ENCODE peak calls at places on chromosomes 11 and 22, in six cellular contexts. One of them, this sample, is unnamed.

GRCh38 chr11:28049338-28050216 is 58.4 kb downstream of the KIF18A start:
- DNase-seq in GM12878: no peak
- DNase-seq in K562: no peak
- DNase-seq in H1: no peak
- DNase-seq in GM12892: no peak
- DNase-seq in HepG2: no peak
- DNase-seq in this sample: no peak

GRCh38 chr11:44627911-44628729 is 62.7 kb downstream of the CD82 start:
- DNase-seq in GM12878: no peak
- DNase-seq in HepG2: no peak
- DNase-seq in K562: no peak
- DNase-seq in GM12892: peak
- DNase-seq in H1: no peak
- DNase-seq in this sample: no peak

GRCh38 chr11:111765320-111765983 is 737 bp downstream of the PPP2R1B start:
- DNase-seq in GM12878: no peak
- DNase-seq in GM12892: no peak
- DNase-seq in H1: no peak
- DNase-seq in K562: no peak
- DNase-seq in HepG2: no peak
- DNase-seq in this sample: peak

GRCh38 chr11:1553808-1554594 is 18.1 kb downstream of the DUSP8 start:
- DNase-seq in GM12892: no peak
- DNase-seq in H1: peak
- DNase-seq in HepG2: no peak
- DNase-seq in GM12878: no peak
- DNase-seq in K562: no peak
- DNase-seq in this sample: no peak

GRCh38 chr22:46758098-46758497 is 4.4 kb upstream of the TBC1D22A start:
- DNase-seq in GM12878: no peak
- DNase-seq in GM12892: no peak
- DNase-seq in K562: no peak
- DNase-seq in HepG2: no peak
- DNase-seq in H1: no peak
- DNase-seq in this sample: no peak

GRCh38 chr22:23401910-23402274 is 178.2 kb downstream of the IGLL1 start:
- DNase-seq in GM12878: no peak
- DNase-seq in H1: no peak
- DNase-seq in HepG2: no peak
- DNase-seq in K562: peak
- DNase-seq in GM12892: no peak
- DNase-seq in this sample: no peak

GRCh38 chr11:86370171-86370570 is 4.5 kb upstream of the CCDC81 start:
- DNase-seq in GM12892: no peak
- DNase-seq in K562: no peak
- DNase-seq in HepG2: no peak
- DNase-seq in GM12878: no peak
- DNase-seq in H1: no peak
- DNase-seq in this sample: no peak

GRCh38 chr11:33391893-33392251 is 134.7 kb downstream of the HIPK3 start:
- DNase-seq in HepG2: no peak
- DNase-seq in GM12892: no peak
- DNase-seq in K562: no peak
- DNase-seq in GM12878: no peak
- DNase-seq in H1: no peak
- DNase-seq in this sample: no peak

GRCh38 chr11:18013790-18014507 is 1.1 kb upstream of the SERGEF start:
- DNase-seq in GM12878: no peak
- DNase-seq in K562: no peak
- DNase-seq in H1: peak
- DNase-seq in GM12892: no peak
- DNase-seq in HepG2: no peak
- DNase-seq in this sample: no peak

GRCh38 chr22:43823911-43824665 is 12.0 kb upstream of the EFCAB6 start:
- DNase-seq in GM12892: no peak
- DNase-seq in H1: peak
- DNase-seq in K562: no peak
- DNase-seq in HepG2: no peak
- DNase-seq in GM12878: no peak
- DNase-seq in this sample: no peak

GRCh38 chr11:97722065-97722464 is 1298.7 kb upstream of the CNTN5 start:
- DNase-seq in K562: no peak
- DNase-seq in GM12878: no peak
- DNase-seq in HepG2: peak
- DNase-seq in H1: no peak
- DNase-seq in GM12892: no peak
- DNase-seq in this sample: no peak

GRCh38 chr11:44008698-44009097 is 39.1 kb upstream of the ACCSL start:
- DNase-seq in H1: no peak
- DNase-seq in HepG2: no peak
- DNase-seq in GM12878: no peak
- DNase-seq in GM12892: no peak
- DNase-seq in K562: no peak
- DNase-seq in this sample: no peak

GRCh38 chr22:49026476-49027121 is 801.1 kb downstream of the BRD1 start:
- DNase-seq in HepG2: no peak
- DNase-seq in H1: peak
- DNase-seq in GM12878: no peak
- DNase-seq in K562: no peak
- DNase-seq in GM12892: no peak
- DNase-seq in this sample: no peak

GRCh38 chr11:47268448-47269001 is 1.4 kb upstream of the MADD start:
- DNase-seq in HepG2: no peak
- DNase-seq in GM12892: no peak
- DNase-seq in K562: no peak
- DNase-seq in H1: peak
- DNase-seq in GM12878: no peak
- DNase-seq in this sample: no peak

GRCh38 chr11:47267858-47268257 is 2.1 kb upstream of the MADD start:
- DNase-seq in K562: no peak
- DNase-seq in HepG2: no peak
- DNase-seq in H1: no peak
- DNase-seq in GM12878: no peak
- DNase-seq in GM12892: no peak
- DNase-seq in this sample: no peak

GRCh38 chr11:47269829-47270305 is at the start of gene MADD:
- DNase-seq in GM12878: peak
- DNase-seq in H1: no peak
- DNase-seq in HepG2: peak
- DNase-seq in K562: peak
- DNase-seq in GM12892: peak
- DNase-seq in this sample: peak

GRCh38 chr11:47270331-47271271 is 668 bp downstream of the MADD start:
- DNase-seq in GM12892: no peak
- DNase-seq in H1: peak
- DNase-seq in K562: peak
- DNase-seq in HepG2: peak
- DNase-seq in GM12878: no peak
- DNase-seq in this sample: no peak

DNA sequence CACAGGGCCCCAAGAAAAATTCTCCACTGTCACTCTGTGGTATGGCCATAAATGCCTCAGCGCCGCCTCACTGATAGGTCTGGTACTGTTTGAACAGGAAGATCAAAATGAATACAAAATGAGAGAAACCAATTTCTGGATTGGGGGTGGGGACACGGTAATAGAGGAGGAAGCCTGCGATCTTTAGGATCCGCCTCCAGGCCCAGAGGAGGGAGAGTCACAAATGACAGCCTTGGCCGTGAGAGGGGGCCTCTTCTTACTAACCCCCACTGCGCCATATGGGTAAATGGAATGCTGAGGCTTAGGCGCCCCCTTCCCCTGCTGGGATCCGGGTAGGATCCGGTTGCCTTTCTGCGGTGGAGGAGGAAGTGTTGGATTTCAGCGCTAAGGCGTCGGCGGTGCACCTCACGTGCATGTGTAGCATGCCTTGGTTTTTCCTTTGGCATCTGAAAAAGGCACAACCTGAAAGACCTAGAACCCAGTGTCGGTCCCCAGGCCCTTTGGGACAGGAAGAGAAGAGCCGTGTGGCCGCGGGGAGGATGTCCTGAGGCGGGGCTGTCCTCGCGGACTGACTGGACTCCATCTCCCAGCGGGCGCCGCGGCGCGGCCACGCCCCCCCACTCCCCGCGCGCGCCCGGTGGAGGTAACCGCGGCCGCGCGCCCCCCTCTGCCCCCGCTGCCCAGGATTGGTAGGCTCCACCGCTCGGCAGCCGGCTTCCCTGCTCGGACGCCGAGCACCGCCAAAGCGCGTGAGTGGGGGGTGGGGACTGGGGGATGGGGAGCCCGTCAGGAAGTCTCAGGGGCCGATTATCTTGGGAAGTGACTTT is 718 bp upstream of the MADD start:
- DNase-seq in H1: peak
- DNase-seq in K562: peak
- DNase-seq in GM12892: peak
- DNase-seq in GM12878: no peak
- DNase-seq in HepG2: peak
- DNase-seq in this sample: peak
- TF ChIP-seq POLR2A in H1: no peak
- TF ChIP-seq POLR2A in K562: peak
- TF ChIP-seq POLR2A in GM12892: peak
- TF ChIP-seq POLR2A in GM12878: peak
- TF ChIP-seq POLR2A in HepG2: peak
- TF ChIP-seq POLR2A in this sample: peak

GRCh38 chr11:118631109-118631508 is 23.7 kb downstream of the PHLDB1 start:
- DNase-seq in GM12892: no peak
- DNase-seq in H1: no peak
- DNase-seq in GM12878: no peak
- DNase-seq in HepG2: no peak
- DNase-seq in K562: no peak
- DNase-seq in this sample: no peak
- TF ChIP-seq POLR2AphosphoS5 in GM12892: no peak
- TF ChIP-seq POLR2AphosphoS5 in H1: no peak
- TF ChIP-seq POLR2AphosphoS5 in GM12878: no peak
- TF ChIP-seq POLR2AphosphoS5 in HepG2: no peak
- TF ChIP-seq POLR2AphosphoS5 in K562: no peak
- TF ChIP-seq POLR2AphosphoS5 in this sample: no peak

DNA sequence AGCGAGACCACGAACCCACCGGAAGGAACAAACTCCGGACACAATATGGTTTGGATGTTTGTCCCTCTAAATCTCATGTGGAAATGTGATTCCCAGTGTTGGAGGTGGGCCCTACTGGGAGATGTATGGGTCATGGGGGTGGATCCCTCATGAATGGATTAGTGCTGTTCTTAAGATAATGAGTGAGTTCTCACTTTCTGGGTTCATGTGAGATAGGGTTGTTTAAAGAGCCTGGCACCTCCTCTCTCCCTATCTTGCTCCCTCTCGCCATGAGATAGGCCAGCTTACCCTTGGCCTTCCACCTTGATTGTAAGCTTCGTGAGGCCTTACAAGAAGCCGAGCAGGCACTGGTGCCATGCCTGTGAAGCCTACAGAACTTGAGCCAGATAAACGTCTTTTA is 184.6 kb downstream of the LRRC4C start:
- DNase-seq in HepG2: no peak
- DNase-seq in GM12892: no peak
- DNase-seq in K562: no peak
- DNase-seq in H1: no peak
- DNase-seq in GM12878: no peak
- DNase-seq in this sample: no peak
- TF ChIP-seq TAF1 in HepG2: no peak
- TF ChIP-seq TAF1 in GM12892: no peak
- TF ChIP-seq TAF1 in K562: no peak
- TF ChIP-seq TAF1 in H1: no peak
- TF ChIP-seq TAF1 in GM12878: no peak
- TF ChIP-seq TAF1 in this sample: no peak

GRCh38 chr22:36775966-36776669 is at the start of gene IFT27:
- DNase-seq in K562: peak
- DNase-seq in H1: peak
- DNase-seq in HepG2: peak
- DNase-seq in GM12892: peak
- DNase-seq in GM12878: peak
- DNase-seq in this sample: peak
- TF ChIP-seq POLR2A in K562: no peak
- TF ChIP-seq POLR2A in H1: no peak
- TF ChIP-seq POLR2A in HepG2: no peak
- TF ChIP-seq POLR2A in GM12892: peak
- TF ChIP-seq POLR2A in GM12878: peak
- TF ChIP-seq POLR2A in this sample: no peak

DNA sequence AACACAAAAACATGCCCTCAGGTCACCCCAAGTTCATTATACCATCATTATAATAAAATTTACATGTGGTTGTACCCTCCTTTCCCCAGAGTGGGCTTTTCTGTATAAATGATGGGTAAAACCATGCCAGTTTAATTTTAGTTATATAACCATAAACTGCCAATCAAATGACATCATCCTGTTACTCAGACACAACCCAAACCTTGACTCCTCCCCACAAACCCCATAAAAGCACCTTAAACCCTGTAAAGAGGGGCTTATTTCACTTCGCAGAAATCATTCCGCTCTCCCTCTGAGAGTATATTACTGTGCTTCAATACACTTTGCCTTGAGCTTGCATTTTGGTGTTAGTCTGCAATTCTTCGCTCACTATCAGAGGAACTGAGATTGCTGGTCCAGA is 5.5 kb upstream of the APOL3 start:
- DNase-seq in K562: no peak
- DNase-seq in GM12892: no peak
- DNase-seq in HepG2: no peak
- DNase-seq in H1: no peak
- DNase-seq in GM12878: no peak
- DNase-seq in this sample: no peak
- TF ChIP-seq POLR2AphosphoS5 in K562: no peak
- TF ChIP-seq POLR2AphosphoS5 in GM12892: no peak
- TF ChIP-seq POLR2AphosphoS5 in HepG2: no peak
- TF ChIP-seq POLR2AphosphoS5 in H1: no peak
- TF ChIP-seq POLR2AphosphoS5 in GM12878: no peak
- TF ChIP-seq POLR2AphosphoS5 in this sample: no peak

GRCh38 chr22:20580611-20581502 is 73.4 kb downstream of the MED15 start:
- DNase-seq in HepG2: no peak
- DNase-seq in H1: peak
- DNase-seq in K562: no peak
- DNase-seq in GM12892: no peak
- DNase-seq in GM12878: no peak
- DNase-seq in this sample: no peak

GRCh38 chr22:20580179-20580578 is 72.8 kb downstream of the MED15 start:
- DNase-seq in GM12892: no peak
- DNase-seq in HepG2: no peak
- DNase-seq in K562: no peak
- DNase-seq in H1: no peak
- DNase-seq in GM12878: no peak
- DNase-seq in this sample: no peak

GRCh38 chr22:20582520-20583361 is 75.3 kb downstream of the MED15 start:
- DNase-seq in HepG2: no peak
- DNase-seq in H1: no peak
- DNase-seq in K562: no peak
- DNase-seq in GM12892: no peak
- DNase-seq in GM12878: no peak
- DNase-seq in this sample: no peak

GRCh38 chr22:20582171-20582511 is 74.7 kb downstream of the MED15 start:
- DNase-seq in GM12892: no peak
- DNase-seq in GM12878: no peak
- DNase-seq in HepG2: no peak
- DNase-seq in H1: peak
- DNase-seq in K562: no peak
- DNase-seq in this sample: no peak

GRCh38 chr22:20581503-20582170 is 74.2 kb downstream of the MED15 start:
- DNase-seq in K562: peak
- DNase-seq in GM12892: no peak
- DNase-seq in H1: peak
- DNase-seq in GM12878: no peak
- DNase-seq in HepG2: no peak
- DNase-seq in this sample: no peak
- TF ChIP-seq TAF1 in K562: no peak
- TF ChIP-seq TAF1 in GM12892: no peak
- TF ChIP-seq TAF1 in H1: no peak
- TF ChIP-seq TAF1 in GM12878: no peak
- TF ChIP-seq TAF1 in HepG2: no peak
- TF ChIP-seq TAF1 in this sample: no peak

GRCh38 chr11:4094348-4095291 is at the start of gene RRM1:
- DNase-seq in GM12892: peak
- DNase-seq in HepG2: peak
- DNase-seq in H1: peak
- DNase-seq in K562: peak
- DNase-seq in GM12878: peak
- DNase-seq in this sample: peak
- TF ChIP-seq POLR2A in GM12892: peak
- TF ChIP-seq POLR2A in HepG2: peak
- TF ChIP-seq POLR2A in H1: peak
- TF ChIP-seq POLR2A in K562: peak
- TF ChIP-seq POLR2A in GM12878: peak
- TF ChIP-seq POLR2A in this sample: peak